ENCODE peak calls at places on chromosomes 11 and 22, in five cellular contexts. D is astrocyte, B is DND-41, U is uterus, J is bronchial epithelial cell. X is an unnamed sample. For H3K36me3, the result is how much of the 10 kb centered on the place peaks cover.

GRCh38 chr11:134562941-134563471 is 151.0 kb upstream of the B3GAT1 start:
- DNase-seq in J (no peak), U (no peak), D (no peak), B (peak), X (no peak)

GRCh38 chr22:24580276-24580675 is 12.6 kb downstream of the LRRC75B start:
- DNase-seq in B (no peak), U (no peak), D (peak), J (peak), X (peak)

GRCh38 chr11:22666700-22667439 is 459 bp downstream of the GAS2 start:
- DNase-seq in U (no peak), D (peak), B (no peak), J (no peak), X (peak)

GRCh38 chr11:45925550-45925949 is 3.1 kb downstream of the LARGE2 start:
- DNase-seq in J (no peak), D (no peak), U (no peak), B (no peak), X (no peak)

GRCh38 chr11:101866619-101867491 is 48.0 kb upstream of the CEP126 start:
- DNase-seq in U (no peak), B (no peak), J (peak), D (peak), X (peak)

GRCh38 chr22:19582033-19582693 is 58.0 kb upstream of the CLDN5 start:
- DNase-seq in D (no peak), U (no peak), B (no peak), J (no peak), X (no peak)

GRCh38 chr22:27919943-27920755 is 1.1 kb upstream of the PITPNB start:
- DNase-seq in U (peak), J (peak), D (peak), B (no peak), X (peak)

GRCh38 chr11:60939301-60939700 is 12.7 kb downstream of the SLC15A3 start:
- DNase-seq in U (no peak), J (no peak), D (no peak), B (no peak), X (no peak)

GRCh38 chr11:23041104-23041503 is 180.8 kb upstream of the CCDC179 start:
- DNase-seq in U (no peak), J (peak), D (no peak), B (no peak), X (no peak)

GRCh38 chr11:9992306-9992705 is 301.7 kb downstream of the SBF2 start:
- DNase-seq in B (no peak), J (no peak), D (peak), U (no peak), X (no peak)

GRCh38 chr11:123103326-123103980 is 41.5 kb upstream of the HSPA8 start:
- DNase-seq in B (peak), U (peak), D (peak), J (peak), X (peak)

GRCh38 chr22:35726933-35727332 is 9.3 kb downstream of the APOL5 start:
- DNase-seq in J (no peak), D (no peak), B (no peak), U (no peak), X (no peak)

GRCh38 chr22:29660021-29660420 is 56.6 kb downstream of the NF2 start:
- DNase-seq in B (no peak), U (no peak), D (no peak), J (no peak), X (no peak)

GRCh38 chr22:29664731-29665130 is 55.1 kb upstream of the CABP7 start:
- DNase-seq in D (peak), B (no peak), U (no peak), J (no peak), X (no peak)

GRCh38 chr22:29663230-29663826 is 56.5 kb upstream of the CABP7 start:
- DNase-seq in D (peak), U (no peak), J (no peak), B (no peak), X (peak)

GRCh38 chr22:29658171-29658570 is 54.7 kb downstream of the NF2 start:
- DNase-seq in D (no peak), U (no peak), B (no peak), J (no peak), X (no peak)

DNA sequence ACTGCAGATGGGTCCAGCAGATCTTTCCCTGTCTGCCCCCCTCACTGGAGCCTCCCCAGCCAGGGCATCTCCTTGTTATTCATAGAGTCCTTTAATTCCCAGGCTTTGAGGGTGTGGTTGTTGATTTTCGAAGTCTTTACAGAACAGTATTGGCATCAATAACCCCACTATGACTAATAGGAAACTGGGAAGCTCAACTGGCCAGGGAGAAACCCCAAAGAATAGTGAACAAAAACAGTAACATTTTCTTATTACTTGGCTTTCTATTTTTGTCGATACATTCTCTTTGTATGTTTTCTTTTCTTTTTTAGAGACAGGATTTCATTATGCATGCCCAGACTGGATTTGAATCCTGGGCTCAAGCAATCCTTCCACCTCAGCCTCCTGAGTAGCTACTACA is 57.9 kb downstream of the NF2 start:
- DNase-seq in J (peak), D (peak), B (no peak), U (no peak), X (peak)
- H3K36me3 ChIP-seq in J (under half), D (half or more), B (half or more), U (under half), X (under half)

GRCh38 chr11:64629796-64630562 is 39.0 kb downstream of the SLC22A12 start:
- DNase-seq in U (peak), B (no peak), J (no peak), D (no peak), X (no peak)
- TF ChIP-seq CTCF in U (no peak), B (no peak), J (no peak), D (no peak), X (no peak)

DNA sequence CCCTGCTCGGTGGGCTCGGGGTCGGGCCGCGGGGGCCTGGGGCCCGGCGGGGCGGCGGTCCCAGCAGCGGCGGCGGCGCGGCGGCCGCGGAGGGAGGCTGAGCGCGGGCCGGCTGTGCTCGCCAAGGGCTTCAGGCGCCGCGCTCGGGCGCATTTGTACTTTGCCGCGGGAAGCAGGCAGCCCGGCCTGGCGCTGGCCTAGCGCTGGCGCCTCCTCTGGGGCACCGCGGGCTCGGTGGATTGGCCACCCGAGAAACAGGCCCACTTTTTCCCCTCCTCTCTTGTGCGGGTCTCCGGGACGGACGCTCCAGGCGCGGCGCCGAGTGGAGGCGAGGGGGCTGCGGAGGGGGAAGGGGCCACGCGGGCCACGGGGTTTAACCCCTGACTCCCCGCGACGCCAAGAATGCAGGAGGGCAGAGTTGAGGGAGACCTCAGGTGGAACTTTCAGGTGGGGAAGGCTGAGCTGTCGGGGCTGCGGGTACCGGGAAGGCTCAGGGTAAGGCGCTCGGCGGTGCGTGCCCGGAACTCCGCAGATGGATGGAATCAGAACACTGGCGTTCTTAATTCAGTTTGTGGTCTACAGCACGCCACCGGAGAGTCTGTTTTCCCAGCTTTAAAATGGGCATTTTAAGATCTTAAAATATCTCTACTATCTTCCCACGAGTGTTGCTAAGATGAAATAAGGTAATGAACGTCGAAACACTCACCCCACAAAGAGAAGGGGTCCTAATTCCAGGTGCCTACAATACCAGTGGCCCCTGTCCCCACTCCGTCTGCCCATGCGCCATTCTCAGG is at the start of gene CHRDL2:
- DNase-seq in B (no peak), U (peak), D (no peak), J (no peak), X (peak)
- H3K4me3 ChIP-seq in B (no peak), U (peak), D (peak), J (no peak), X (no peak)

DNA sequence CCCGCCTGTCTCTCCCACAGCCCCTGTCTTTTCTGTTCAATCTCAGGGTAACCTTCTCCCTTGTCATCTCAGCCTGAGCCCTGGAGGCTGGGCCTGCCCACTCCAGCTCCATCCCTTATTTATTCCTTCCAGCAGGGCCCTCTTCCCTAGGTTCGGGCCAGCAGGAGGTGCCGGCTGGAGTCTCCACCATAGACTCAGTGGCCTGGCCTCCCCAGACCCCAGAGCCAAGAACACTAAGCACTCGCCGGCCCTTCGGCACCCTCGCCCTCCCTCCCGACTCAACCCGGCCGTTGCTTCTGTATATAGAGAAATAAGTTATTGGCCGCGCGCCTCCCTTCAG is 1.4 kb upstream of the RAB1B start:
- DNase-seq in J (no peak), B (no peak), U (no peak), D (no peak), X (no peak)
- H3K36me3 ChIP-seq in J (under half), B (half or more), U (under half), D (under half), X (under half)

DNA sequence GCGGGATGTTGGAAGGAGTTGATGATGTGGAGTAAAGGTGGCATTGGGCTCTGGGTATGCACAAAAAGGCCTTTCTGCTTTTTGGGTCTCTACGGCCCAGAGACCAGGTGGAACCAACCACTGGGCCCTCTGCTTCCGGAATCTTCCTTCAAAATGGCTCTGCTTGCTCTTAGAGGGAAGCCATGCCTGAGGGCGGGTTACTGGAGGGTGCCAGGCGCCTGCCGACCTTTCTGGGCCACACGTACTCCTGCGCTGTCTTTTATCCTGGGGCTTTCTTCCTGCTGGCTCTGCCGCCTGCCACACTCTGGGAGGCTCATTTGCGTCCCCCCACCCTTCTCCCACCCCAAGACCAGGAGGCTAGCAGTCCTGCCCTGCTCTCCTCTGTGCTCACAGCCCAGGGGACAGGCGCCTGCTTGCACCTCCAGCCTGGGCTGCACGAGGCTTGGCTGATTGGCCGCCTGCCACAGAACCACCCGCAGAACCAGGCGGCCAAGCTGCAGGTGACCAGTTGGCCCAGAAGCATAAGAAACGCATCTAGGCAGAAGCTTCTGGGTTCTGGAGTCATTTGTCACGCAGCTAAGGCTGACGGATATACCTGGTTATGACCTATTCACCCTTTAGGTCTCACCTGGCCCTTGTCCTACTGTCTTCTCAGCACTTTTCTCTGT is 536.9 kb downstream of the TBC1D22A start:
- DNase-seq in D (no peak), U (no peak), B (no peak), J (no peak), X (no peak)
- TF ChIP-seq CTCF in D (no peak), U (no peak), B (no peak), J (no peak), X (no peak)

GRCh38 chr11:62925745-62926668 is 4.8 kb upstream of the CHRM1 start:
- DNase-seq in J (no peak), B (no peak), U (no peak), D (no peak), X (no peak)

GRCh38 chr11:62928011-62928410 is 6.8 kb upstream of the CHRM1 start:
- DNase-seq in J (no peak), D (no peak), B (no peak), U (no peak), X (no peak)

GRCh38 chr11:62925308-62925707 is 4.1 kb upstream of the CHRM1 start:
- DNase-seq in J (no peak), B (no peak), U (no peak), D (no peak), X (no peak)

GRCh38 chr11:62923634-62924411 is 2.7 kb upstream of the CHRM1 start:
- DNase-seq in U (no peak), J (no peak), B (no peak), D (no peak), X (no peak)

DNA sequence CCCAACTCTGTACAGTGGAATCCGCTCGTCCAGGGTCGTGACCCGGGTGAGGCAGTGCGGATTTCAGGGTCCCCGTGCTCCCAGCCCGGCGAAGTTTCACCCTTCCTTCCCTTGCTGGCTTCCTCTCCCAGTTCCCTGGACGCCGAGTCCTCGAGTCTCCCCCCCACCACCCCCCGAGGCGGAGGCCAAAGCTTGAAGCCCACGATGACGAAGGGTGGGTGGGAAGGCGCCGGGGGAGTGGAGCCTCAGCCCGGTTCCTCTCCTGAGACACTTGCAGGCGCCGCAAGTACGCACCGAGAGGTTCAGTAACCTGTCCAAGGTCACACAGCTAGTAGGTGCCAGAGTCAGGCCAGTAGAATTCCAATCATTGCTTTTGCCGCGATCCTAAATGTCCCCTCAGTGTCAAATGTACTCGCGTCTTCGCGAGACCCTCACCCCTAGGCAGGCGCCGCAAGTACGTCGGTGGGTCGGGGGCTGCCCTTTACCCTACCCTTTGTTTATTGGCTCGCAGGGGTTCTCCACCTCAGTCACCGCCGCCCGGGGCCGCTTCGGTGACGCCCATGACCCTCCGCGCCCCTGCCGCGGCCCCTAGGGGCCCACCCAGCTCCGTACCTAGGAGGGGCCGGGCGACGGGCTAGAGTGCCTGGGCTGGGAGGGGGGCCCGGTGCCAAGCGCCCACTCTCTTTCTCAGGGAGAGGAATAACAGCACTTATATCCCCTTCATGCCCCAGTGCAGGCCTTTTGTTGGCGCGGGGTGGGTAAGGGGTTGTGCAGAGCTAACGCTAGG is 5.7 kb upstream of the CHRM1 start:
- DNase-seq in J (no peak), B (no peak), D (no peak), U (no peak), X (no peak)
- H3K4me3 ChIP-seq in J (no peak), B (no peak), D (peak), U (no peak), X (no peak)